ENCODE peak calls at places on chromosomes 2 and 18, in nine cellular contexts. Q, Y, T, G, D, A, V, O and P are unnamed samples.

GRCh38 chr2:97713296-97714083 is at the start of gene ZAP70:
- DNase-seq in Q (no peak), Y (no peak), T (no peak), G (no peak), D (no peak), A (no peak), V (peak), O (no peak), P (no peak)

GRCh38 chr2:102915128-102915527 is 153.3 kb downstream of the TMEM182 start:
- DNase-seq in Q (peak), Y (no peak), T (no peak), G (no peak), D (no peak), A (peak), V (no peak), O (no peak), P (no peak)

GRCh38 chr2:21354113-21354679 is 230.4 kb downstream of the TDRD15 start:
- DNase-seq in Q (no peak), Y (no peak), T (no peak), G (no peak), D (no peak), A (no peak), V (no peak), O (no peak), P (no peak)

GRCh38 chr2:177239934-177240600 is 24.5 kb downstream of the NFE2L2 start:
- DNase-seq in Q (peak), Y (no peak), T (peak), G (peak), D (no peak), A (no peak), V (peak), O (no peak), P (peak)

GRCh38 chr2:8653485-8653884 is 28.4 kb upstream of the ID2 start:
- DNase-seq in Q (no peak), Y (no peak), T (no peak), G (no peak), D (no peak), A (no peak), V (no peak), O (no peak), P (no peak)

GRCh38 chr2:241561811-241562210 is 3.3 kb downstream of the BOK start:
- DNase-seq in Q (peak), Y (peak), T (peak), G (peak), D (no peak), A (no peak), V (no peak), O (no peak), P (peak)

GRCh38 chr2:26764078-26764887 is at the start of gene SLC35F6:
- DNase-seq in Q (peak), Y (peak), T (peak), G (peak), D (no peak), A (no peak), V (peak), O (peak), P (peak)

GRCh38 chr18:9123520-9123919 is 13.1 kb upstream of the ANKRD12 start:
- DNase-seq in Q (no peak), Y (no peak), T (no peak), G (no peak), D (no peak), A (no peak), V (no peak), O (no peak), P (no peak)

GRCh38 chr18:77133920-77134496 is 1.4 kb upstream of the MBP start:
- DNase-seq in Q (no peak), Y (no peak), T (no peak), G (peak), D (no peak), A (no peak), V (no peak), O (no peak), P (no peak)

GRCh38 chr2:224723606-224724217 is 7.5 kb upstream of the CCDC195 start:
- DNase-seq in Q (peak), Y (no peak), T (no peak), G (no peak), D (no peak), A (no peak), V (no peak), O (no peak), P (no peak)

GRCh38 chr2:9207641-9208301 is 1.2 kb downstream of the ASAP2 start:
- DNase-seq in Q (no peak), Y (peak), T (peak), G (no peak), D (no peak), A (no peak), V (no peak), O (no peak), P (no peak)

GRCh38 chr2:30867385-30867784 is 60.1 kb upstream of the CAPN13 start:
- DNase-seq in Q (no peak), Y (no peak), T (no peak), G (no peak), D (no peak), A (no peak), V (no peak), O (no peak), P (no peak)
- H3K27ac ChIP-seq in Q (no peak), Y (no peak), T (no peak), G (no peak), D (no peak), A (no peak), V (no peak), O (no peak), P (no peak)

DNA sequence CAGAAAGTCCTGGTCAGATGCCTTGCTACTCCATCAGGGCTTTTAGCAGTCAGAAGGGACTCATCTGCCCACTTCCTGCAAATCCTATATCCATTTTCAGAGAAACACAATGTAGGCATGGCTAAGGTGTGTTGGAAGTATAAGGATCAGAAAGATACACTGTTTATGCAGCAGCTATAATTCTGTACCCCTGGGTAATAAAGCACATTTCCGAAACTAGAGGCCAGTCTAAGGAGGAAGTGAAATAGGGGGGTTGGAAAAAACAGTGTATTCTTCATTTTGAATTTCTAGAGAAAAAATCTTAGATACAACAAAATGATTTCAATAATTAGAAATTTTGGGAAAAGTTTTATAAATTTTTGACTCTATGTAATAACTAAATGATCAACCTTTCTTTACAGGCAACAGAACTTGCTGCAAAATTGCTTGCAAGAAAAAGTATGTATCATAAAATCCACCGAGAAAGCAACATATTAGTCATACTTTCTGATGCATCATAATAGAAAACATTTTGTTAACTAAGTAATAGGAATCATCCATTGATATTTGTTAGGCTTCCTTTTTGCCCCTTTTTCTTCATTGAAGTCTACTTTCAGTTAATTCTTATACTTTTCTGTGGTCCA is 47.4 kb downstream of the FSIP2 start:
- DNase-seq in Q (no peak), Y (no peak), T (no peak), G (no peak), D (no peak), A (no peak), V (no peak), O (no peak), P (no peak)
- H3K27ac ChIP-seq in Q (no peak), Y (no peak), T (no peak), G (no peak), D (no peak), A (no peak), V (no peak), O (no peak), P (no peak)

DNA sequence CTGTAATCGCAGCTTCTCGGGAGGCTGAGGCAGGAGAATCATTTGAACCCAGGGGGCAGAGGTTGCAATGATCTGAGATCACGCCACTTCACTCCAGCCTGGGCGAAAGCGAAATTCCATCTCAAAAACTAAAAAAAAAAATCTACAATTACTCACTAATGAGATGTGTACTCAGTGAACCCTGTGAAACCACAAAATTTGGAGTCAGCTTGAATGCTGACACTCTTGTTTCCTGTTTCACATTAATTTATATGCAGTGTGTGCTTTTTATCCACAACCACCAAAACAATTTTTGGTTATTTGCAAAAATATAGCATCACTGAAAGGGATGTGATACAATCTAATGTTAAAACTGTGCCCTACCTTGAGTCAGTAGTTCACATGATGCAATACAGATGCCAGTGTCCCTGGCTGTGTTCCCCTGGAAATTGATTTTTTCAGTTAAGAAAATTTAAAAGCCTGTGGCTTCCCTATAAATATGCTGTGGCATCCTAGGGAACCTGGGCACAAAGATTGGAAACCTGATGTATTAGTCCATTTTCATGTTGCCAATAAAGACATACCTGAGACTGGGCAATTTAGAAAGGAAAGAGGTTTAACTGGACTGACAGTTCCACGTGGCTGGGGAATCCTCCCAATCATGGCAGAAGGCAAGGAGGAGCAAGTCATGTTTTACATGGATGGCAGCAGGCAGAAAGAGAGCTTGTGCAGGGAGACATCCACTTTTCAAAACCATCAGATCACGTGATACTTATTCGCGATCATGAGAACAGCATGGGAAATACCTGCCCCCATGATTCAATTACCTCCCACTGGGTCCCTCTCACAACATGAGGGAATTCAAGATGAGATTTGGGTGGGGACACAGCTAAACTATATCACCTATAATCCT is 337.5 kb upstream of the NT5C1B start:
- DNase-seq in Q (no peak), Y (no peak), T (no peak), G (no peak), D (no peak), A (no peak), V (no peak), O (no peak), P (no peak)
- H3K27ac ChIP-seq in Q (no peak), Y (no peak), T (no peak), G (no peak), D (no peak), A (no peak), V (no peak), O (no peak), P (no peak)

DNA sequence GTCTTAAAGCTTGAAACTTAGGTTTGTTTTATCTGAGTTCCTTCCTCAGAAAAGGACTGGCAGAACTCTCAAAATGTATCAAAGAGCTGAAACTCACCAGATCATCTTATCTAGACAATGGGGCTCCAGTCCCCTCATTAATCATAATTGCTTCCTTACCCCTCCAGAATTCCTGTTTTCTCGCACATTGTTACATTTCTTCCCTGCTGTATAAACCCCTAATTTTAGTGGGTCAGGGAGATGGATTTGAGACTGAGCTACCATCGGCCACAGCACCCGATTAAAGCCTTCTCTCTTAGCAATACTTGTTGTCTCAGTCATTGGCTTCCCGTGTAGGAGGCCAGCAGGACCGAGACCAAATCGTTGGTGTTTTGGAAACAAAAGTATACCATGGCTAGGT is 71.8 kb upstream of the CABLES1 start:
- DNase-seq in Q (no peak), Y (no peak), T (no peak), G (no peak), D (no peak), A (no peak), V (no peak), O (no peak), P (no peak)
- H3K27ac ChIP-seq in Q (no peak), Y (no peak), T (no peak), G (no peak), D (no peak), A (no peak), V (no peak), O (no peak), P (no peak)

GRCh38 chr2:86251840-86252266 is 52.6 kb downstream of the MRPL35 start:
- DNase-seq in Q (peak), Y (no peak), T (no peak), G (no peak), D (no peak), A (no peak), V (no peak), O (no peak), P (no peak)
- H3K27ac ChIP-seq in Q (no peak), Y (no peak), T (no peak), G (no peak), D (no peak), A (no peak), V (no peak), O (no peak), P (no peak)